ENCODE peak calls at places on chromosome 5, in ten cellular contexts. R, L, N, S, O, B, J, A, V and E are unnamed samples.
A peak's percentile ranks its signal among the peaks of the same experiment; 100 is the strongest.

GRCh38 chr5:132758406-132758805 is 11.2 kb downstream of the CCNI2 start:
- DNase-seq in J (no peak), V (no peak), O (no peak), A (no peak), L (no peak), S (no peak), N (no peak), R (no peak), B (no peak), E (no peak)

GRCh38 chr5:178981381-178981780 is 13.7 kb downstream of the GRM6 start:
- DNase-seq in V (no peak), B (no peak), R (no peak), O (no peak), N (no peak), L (no peak), J (no peak), S (no peak), A (no peak), E (no peak)

GRCh38 chr5:39517800-39518199 is 93.0 kb upstream of the DAB2 start:
- DNase-seq in R (no peak), A (no peak), B (no peak), L (peak; percentile 45), J (peak; percentile 87), N (no peak), S (peak; percentile 99), O (peak; percentile 92), V (no peak), E (no peak)

GRCh38 chr5:60509519-60509918 is 190.4 kb downstream of the DEPDC1B start:
- DNase-seq in B (no peak), L (no peak), S (no peak), N (no peak), A (no peak), O (no peak), J (no peak), R (no peak), V (no peak), E (no peak)

GRCh38 chr5:38824821-38825220 is 21.0 kb upstream of the OSMR start:
- DNase-seq in L (no peak), O (no peak), S (peak; percentile 40), J (no peak), V (no peak), N (no peak), A (no peak), R (no peak), B (no peak), E (no peak)

GRCh38 chr5:132471944-132472343 is 18.6 kb downstream of the IRF1 start:
- DNase-seq in A (no peak), S (peak; percentile 39), J (no peak), V (no peak), N (no peak), O (no peak), R (no peak), B (no peak), L (no peak), E (no peak)

GRCh38 chr5:65874241-65874640 is 52.1 kb upstream of the ERBIN start:
- DNase-seq in A (no peak), R (no peak), B (no peak), N (no peak), L (peak; percentile 82), S (peak; percentile 72), J (no peak), V (no peak), O (peak; percentile 72), E (no peak)

GRCh38 chr5:127833999-127834953 is 131.1 kb downstream of the CCDC192 start:
- DNase-seq in O (no peak), R (peak; percentile 6), A (no peak), B (no peak), J (peak; percentile 70), N (no peak), S (peak; percentile 30), V (no peak), L (no peak), E (no peak)

GRCh38 chr5:148542812-148543211 is 111.5 kb downstream of the HTR4 start:
- DNase-seq in A (no peak), L (no peak), N (no peak), V (no peak), R (no peak), O (peak; percentile 4), S (peak; percentile 13), J (no peak), B (no peak), E (no peak)

GRCh38 chr5:133229931-133230664 is 178.3 kb downstream of the HSPA4 start:
- DNase-seq in O (peak; percentile 18), N (no peak), V (no peak), J (no peak), B (no peak), A (no peak), R (peak; percentile 32), L (peak; percentile 98), S (peak; percentile 71), E (no peak)

GRCh38 chr5:127296321-127296720 is 5.7 kb downstream of the MEGF10 start:
- DNase-seq in O (peak; percentile 45), A (no peak), R (no peak), S (peak; percentile 75), N (no peak), L (peak; percentile 86), V (no peak), J (no peak), B (no peak), E (no peak)

GRCh38 chr5:120055858-120056257 is 408.2 kb upstream of the PRR16 start:
- DNase-seq in R (peak; percentile 5), S (peak; percentile 55), A (no peak), L (peak; percentile 46), B (peak; percentile 4), J (peak; percentile 82), O (peak; percentile 76), V (no peak), N (no peak), E (no peak)

GRCh38 chr5:88438006-88438405 is 169.4 kb upstream of the TMEM161B start:
- DNase-seq in O (no peak), B (peak; percentile 8), R (no peak), L (peak; percentile 7), N (no peak), J (no peak), S (peak; percentile 54), A (no peak), V (no peak), E (no peak)

GRCh38 chr5:168075387-168075786 is 216.1 kb upstream of the WWC1 start:
- DNase-seq in N (no peak), V (no peak), B (no peak), J (no peak), A (no peak), O (no peak), R (no peak), S (no peak), L (no peak), E (no peak)

GRCh38 chr5:23014251-23014650 is 161.1 kb upstream of the CDH12 start:
- DNase-seq in N (no peak), B (no peak), O (no peak), S (no peak), L (no peak), V (no peak), R (no peak), J (no peak), A (no peak), E (no peak)

GRCh38 chr5:178114325-178115135 is 1.2 kb downstream of the N4BP3 start:
- DNase-seq in R (peak; percentile 40), B (no peak), S (no peak), L (no peak), N (peak; percentile 72), J (no peak), A (no peak), O (no peak), V (no peak), E (no peak)

GRCh38 chr5:54595724-54596123 is 78.2 kb downstream of the SNX18 start:
- DNase-seq in O (peak; percentile 47), S (peak; percentile 61), A (no peak), N (no peak), L (no peak), B (no peak), J (peak; percentile 67), V (no peak), R (no peak), E (no peak)

GRCh38 chr5:146457431-146457830 is 10.3 kb downstream of the TCERG1 start:
- DNase-seq in R (no peak), B (no peak), O (no peak), V (no peak), A (no peak), N (no peak), S (no peak), L (no peak), J (no peak), E (no peak)

GRCh38 chr5:2010940-2011339 is 128.2 kb upstream of the IRX4 start:
- DNase-seq in J (no peak), N (no peak), A (no peak), B (no peak), S (no peak), O (no peak), R (no peak), V (no peak), L (no peak), E (no peak)
- H3K4me3 ChIP-seq in J (no peak overlapping the region), N (no peak overlapping the region), A (no peak overlapping the region), B (no peak overlapping the region), S (no peak overlapping the region), O (no peak overlapping the region), R (no peak overlapping the region), V (no peak overlapping the region), L (no peak overlapping the region), E (no peak overlapping the region)

GRCh38 chr5:73299017-73299630 is 126.1 kb downstream of the TMEM174 start:
- DNase-seq in L (no peak), R (no peak), A (no peak), B (no peak), N (no peak), S (no peak), V (no peak), J (no peak), O (no peak), E (no peak)
- TF ChIP-seq CTCF in L (peak; percentile 21), R (no peak), A (peak; percentile 7), B (no peak), N (no peak), S (no peak), V (no peak), J (no peak), O (peak; percentile 41), E (peak; percentile 58)

GRCh38 chr5:99808657-99809230 is 726.4 kb upstream of the FAM174A start:
- DNase-seq in L (no peak), B (no peak), O (no peak), J (no peak), A (no peak), V (no peak), N (no peak), R (no peak), S (no peak), E (no peak)

DNA sequence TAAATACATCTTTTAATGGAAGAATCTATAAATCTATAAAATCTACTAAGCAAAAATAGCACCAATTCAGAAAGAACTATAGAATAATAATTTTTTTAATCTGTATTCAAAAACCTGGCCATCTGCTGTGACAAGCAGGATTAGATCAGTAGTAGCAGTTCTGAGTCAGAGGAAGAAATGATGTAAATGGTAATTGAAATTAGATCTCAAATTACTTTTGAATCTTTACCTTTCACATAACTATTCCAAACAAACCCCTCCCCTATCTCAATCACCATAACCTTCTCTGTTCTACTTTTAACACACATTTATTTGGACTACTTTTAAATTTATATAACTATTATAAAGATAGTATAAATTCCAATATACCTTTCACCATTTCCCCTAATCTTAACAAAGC is 727.8 kb upstream of the FAM174A start:
- DNase-seq in V (no peak), S (no peak), J (no peak), O (no peak), A (no peak), R (no peak), B (no peak), L (no peak), N (no peak), E (no peak)
- H3K4me3 ChIP-seq in V (no peak overlapping the region), S (no peak overlapping the region), J (no peak overlapping the region), O (no peak overlapping the region), A (no peak overlapping the region), R (no peak overlapping the region), B (no peak overlapping the region), L (no peak overlapping the region), N (no peak overlapping the region), E (no peak overlapping the region)

GRCh38 chr5:80853413-80853812 is 106.8 kb upstream of the RASGRF2 start:
- DNase-seq in R (no peak), A (no peak), N (no peak), V (no peak), B (no peak), J (no peak), O (no peak), L (no peak), S (no peak), E (no peak)
- TF ChIP-seq CTCF in R (no peak), A (no peak), N (no peak), V (no peak), B (no peak), J (no peak), O (no peak), L (no peak), S (no peak), E (no peak)